ENCODE peak calls at places on chromosomes 4 and X, in six cellular contexts. One of them, this sample, is unnamed.

GRCh38 chrX:107935664-107936433 is 46.3 kb downstream of the TEX13B start:
- DNase-seq in occipital lobe: peak
- DNase-seq in AG09319: no peak
- DNase-seq in cardiac fibroblast: peak
- DNase-seq in C1 segment of cervical spinal cord: no peak
- DNase-seq in right atrium auricular region: no peak
- DNase-seq in this sample: no peak

GRCh38 chr4:54687887-54688841 is 30.4 kb downstream of the KIT start:
- DNase-seq in C1 segment of cervical spinal cord: no peak
- DNase-seq in cardiac fibroblast: peak
- DNase-seq in AG09319: no peak
- DNase-seq in occipital lobe: no peak
- DNase-seq in right atrium auricular region: no peak
- DNase-seq in this sample: no peak

GRCh38 chr4:78644744-78645330 is 93.3 kb downstream of the ANXA3 start:
- DNase-seq in occipital lobe: no peak
- DNase-seq in cardiac fibroblast: peak
- DNase-seq in C1 segment of cervical spinal cord: no peak
- DNase-seq in right atrium auricular region: peak
- DNase-seq in AG09319: peak
- DNase-seq in this sample: no peak

GRCh38 chr4:182206266-182206665 is 36.9 kb upstream of the TENM3 start:
- DNase-seq in cardiac fibroblast: no peak
- DNase-seq in AG09319: no peak
- DNase-seq in right atrium auricular region: no peak
- DNase-seq in occipital lobe: no peak
- DNase-seq in C1 segment of cervical spinal cord: no peak
- DNase-seq in this sample: no peak

GRCh38 chr4:1198070-1198844 is 25.9 kb upstream of the SPON2 start:
- DNase-seq in cardiac fibroblast: peak
- DNase-seq in AG09319: no peak
- DNase-seq in right atrium auricular region: peak
- DNase-seq in occipital lobe: no peak
- DNase-seq in C1 segment of cervical spinal cord: no peak
- DNase-seq in this sample: no peak

GRCh38 chr4:71564775-71565174 is 219.1 kb downstream of the GC start:
- DNase-seq in right atrium auricular region: no peak
- DNase-seq in cardiac fibroblast: no peak
- DNase-seq in AG09319: no peak
- DNase-seq in C1 segment of cervical spinal cord: no peak
- DNase-seq in occipital lobe: no peak
- DNase-seq in this sample: no peak

GRCh38 chr4:84379881-84380618 is 119.0 kb downstream of the NKX6-1 start:
- DNase-seq in AG09319: no peak
- DNase-seq in right atrium auricular region: no peak
- DNase-seq in C1 segment of cervical spinal cord: no peak
- DNase-seq in occipital lobe: no peak
- DNase-seq in cardiac fibroblast: peak
- DNase-seq in this sample: no peak

GRCh38 chr4:76955187-76955586 is 5.6 kb downstream of the SEPTIN11 start:
- DNase-seq in occipital lobe: peak
- DNase-seq in AG09319: no peak
- DNase-seq in C1 segment of cervical spinal cord: no peak
- DNase-seq in cardiac fibroblast: peak
- DNase-seq in right atrium auricular region: no peak
- DNase-seq in this sample: no peak

GRCh38 chr4:7970031-7970946 is 30.6 kb upstream of the AFAP1 start:
- DNase-seq in occipital lobe: no peak
- DNase-seq in C1 segment of cervical spinal cord: no peak
- DNase-seq in cardiac fibroblast: peak
- DNase-seq in right atrium auricular region: no peak
- DNase-seq in AG09319: no peak
- DNase-seq in this sample: peak

GRCh38 chr4:37453361-37454262 is 209.1 kb downstream of the NWD2 start:
- DNase-seq in occipital lobe: peak
- DNase-seq in AG09319: no peak
- DNase-seq in C1 segment of cervical spinal cord: no peak
- DNase-seq in cardiac fibroblast: peak
- DNase-seq in right atrium auricular region: no peak
- DNase-seq in this sample: peak

GRCh38 chr4:135838889-135839288 is 1637.3 kb upstream of the PABPC4L start:
- DNase-seq in right atrium auricular region: no peak
- DNase-seq in C1 segment of cervical spinal cord: no peak
- DNase-seq in cardiac fibroblast: peak
- DNase-seq in AG09319: no peak
- DNase-seq in occipital lobe: peak
- DNase-seq in this sample: no peak

GRCh38 chr4:158428242-158428641 is 93.4 kb upstream of the RXFP1 start:
- DNase-seq in cardiac fibroblast: peak
- DNase-seq in occipital lobe: no peak
- DNase-seq in C1 segment of cervical spinal cord: no peak
- DNase-seq in AG09319: no peak
- DNase-seq in right atrium auricular region: no peak
- DNase-seq in this sample: no peak

GRCh38 chrX:153593811-153594500 is 5.0 kb downstream of the CCNQ start:
- DNase-seq in AG09319: no peak
- DNase-seq in occipital lobe: no peak
- DNase-seq in cardiac fibroblast: no peak
- DNase-seq in right atrium auricular region: no peak
- DNase-seq in C1 segment of cervical spinal cord: no peak
- DNase-seq in this sample: no peak

GRCh38 chr4:133320576-133321170 is 171.6 kb downstream of the PCDH10 start:
- DNase-seq in occipital lobe: no peak
- DNase-seq in C1 segment of cervical spinal cord: no peak
- DNase-seq in cardiac fibroblast: peak
- DNase-seq in AG09319: no peak
- DNase-seq in right atrium auricular region: no peak
- DNase-seq in this sample: peak

GRCh38 chrX:113962338-113962737 is 621.5 kb upstream of the HTR2C start:
- DNase-seq in cardiac fibroblast: no peak
- DNase-seq in occipital lobe: no peak
- DNase-seq in right atrium auricular region: no peak
- DNase-seq in C1 segment of cervical spinal cord: no peak
- DNase-seq in AG09319: no peak
- DNase-seq in this sample: no peak

GRCh38 chr4:23932935-23933334 is 43.1 kb upstream of the PPARGC1A start:
- DNase-seq in right atrium auricular region: no peak
- DNase-seq in cardiac fibroblast: peak
- DNase-seq in C1 segment of cervical spinal cord: no peak
- DNase-seq in occipital lobe: no peak
- DNase-seq in AG09319: no peak
- DNase-seq in this sample: no peak

GRCh38 chr4:5622596-5622995 is 85.8 kb downstream of the EVC2 start:
- DNase-seq in C1 segment of cervical spinal cord: no peak
- DNase-seq in cardiac fibroblast: no peak
- DNase-seq in occipital lobe: no peak
- DNase-seq in AG09319: no peak
- DNase-seq in right atrium auricular region: no peak
- DNase-seq in this sample: no peak

This sample was measured in GM12891.